ENCODE peak calls at places on chromosomes 1 and 21, in five cellular contexts. M, I, Y, E and C are unnamed samples.

GRCh38 chr1:76961181-76961580 is 93.9 kb downstream of the ST6GALNAC5 start:
- DNase-seq in E (no peak), M (no peak), I (no peak), Y (no peak), C (no peak)

GRCh38 chr1:241799414-241799813 is 48.6 kb upstream of the EXO1 start:
- DNase-seq in E (no peak), Y (no peak), M (no peak), I (no peak), C (no peak)

GRCh38 chr21:39728341-39728740 is 16.6 kb upstream of the IGSF5 start:
- DNase-seq in Y (no peak), I (no peak), M (no peak), E (no peak), C (no peak)

GRCh38 chr1:224879404-224879803 is 50.1 kb upstream of the DNAH14 start:
- DNase-seq in E (no peak), Y (no peak), I (no peak), M (no peak), C (no peak)

GRCh38 chr1:222168621-222169020 is 379.3 kb downstream of the HHIPL2 start:
- DNase-seq in M (no peak), I (no peak), E (no peak), Y (no peak), C (no peak)

GRCh38 chr1:26493267-26493666 is 21.0 kb downstream of the HMGN2 start:
- DNase-seq in Y (no peak), E (no peak), I (no peak), M (no peak), C (no peak)

GRCh38 chr1:42747125-42747524 is 7.1 kb upstream of the CLDN19 start:
- DNase-seq in E (no peak), M (peak; percentile 40), I (peak; percentile 52), Y (peak; percentile 55), C (no peak)

GRCh38 chr1:200029035-200029623 is 1.6 kb downstream of the NR5A2 start:
- DNase-seq in M (no peak), E (no peak), I (peak; percentile 38), Y (no peak), C (no peak)

GRCh38 chr1:26546375-26546774 is 16.8 kb downstream of the RPS6KA1 start:
- DNase-seq in Y (no peak), M (no peak), I (no peak), E (peak; percentile 60), C (no peak)

GRCh38 chr21:42532466-42533181 is 19.0 kb downstream of the SLC37A1 start:
- DNase-seq in Y (no peak), E (peak; percentile 74), I (peak; percentile 61), M (peak; percentile 41), C (peak; percentile 82)

GRCh38 chr1:109846846-109847245 is 63.8 kb upstream of the CSF1 start:
- DNase-seq in I (no peak), Y (no peak), E (no peak), M (no peak), C (no peak)

GRCh38 chr1:171292799-171293198 is 21.2 kb upstream of the FMO4 start:
- DNase-seq in Y (no peak), M (no peak), E (no peak), I (no peak), C (no peak)

GRCh38 chr1:117339866-117340357 is 27.3 kb upstream of the MAN1A2 start:
- DNase-seq in I (no peak), M (no peak), Y (peak; percentile 75), E (no peak), C (no peak)

GRCh38 chr1:226870026-226870322 is 442 bp upstream of the PSEN2 start:
- DNase-seq in I (no peak), M (no peak), Y (no peak), E (no peak), C (no peak)

GRCh38 chr1:50209749-50210148 is 101.0 kb downstream of the ELAVL4 start:
- DNase-seq in M (no peak), Y (no peak), E (no peak), I (no peak), C (no peak)

GRCh38 chr1:200314085-200314750 is 95.6 kb downstream of the ZNF281 start:
- DNase-seq in Y (no peak), E (no peak), M (no peak), I (no peak), C (no peak)

GRCh38 chr1:226654046-226654445 is 85.0 kb downstream of the ITPKB start:
- DNase-seq in Y (no peak), M (no peak), E (peak; percentile 35), I (no peak), C (no peak)

GRCh38 chr1:98704474-98704873 is 43.0 kb downstream of the SNX7 start:
- DNase-seq in I (no peak), M (no peak), Y (no peak), E (no peak), C (no peak)

GRCh38 chr1:218345673-218346390 is 696 bp downstream of the TGFB2 start:
- DNase-seq in M (peak; percentile 67), E (peak; percentile 73), Y (peak; percentile 53), I (peak; percentile 72), C (no peak)

GRCh38 chr1:95046359-95046758 is 26.4 kb downstream of the ALG14 start:
- DNase-seq in E (no peak), M (no peak), I (no peak), Y (no peak), C (no peak)

GRCh38 chr1:8790987-8791386 is 26.5 kb downstream of the RERE start:
- DNase-seq in I (no peak), M (no peak), E (no peak), Y (peak; percentile 42), C (no peak)

GRCh38 chr1:8797230-8797629 is 20.2 kb downstream of the RERE start:
- DNase-seq in Y (no peak), I (no peak), M (no peak), E (no peak), C (no peak)

GRCh38 chr1:8796812-8797211 is 20.6 kb downstream of the RERE start:
- DNase-seq in Y (no peak), M (no peak), E (no peak), I (no peak), C (no peak)

GRCh38 chr1:8791819-8792218 is 25.6 kb downstream of the RERE start:
- DNase-seq in M (no peak), I (no peak), Y (no peak), E (no peak), C (no peak)

GRCh38 chr1:8794605-8795004 is 22.8 kb downstream of the RERE start:
- DNase-seq in I (no peak), Y (no peak), E (no peak), M (no peak), C (no peak)
- TF ChIP-seq CTCF in I (no peak), Y (peak; percentile 32), E (no peak), M (no peak), C (no peak)

DNA sequence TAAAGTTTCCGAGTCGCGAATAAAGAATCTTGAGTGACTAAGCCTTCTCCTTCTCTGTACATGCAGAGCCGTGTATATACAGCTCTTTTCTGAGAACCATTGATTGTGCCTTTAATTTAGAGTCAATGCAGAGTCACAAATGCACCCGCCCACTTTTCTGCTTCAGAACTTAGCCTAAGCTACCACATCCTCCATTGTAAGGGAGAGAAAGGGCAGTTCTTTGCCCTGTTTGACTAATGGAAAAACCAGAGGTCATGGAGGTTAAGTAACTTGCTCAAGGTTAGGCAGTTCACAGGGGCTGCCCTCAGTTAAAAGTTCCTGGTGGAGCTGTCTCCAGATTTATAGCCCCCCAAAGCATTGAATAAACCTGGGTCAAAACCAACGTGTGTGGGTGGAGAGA is 139.6 kb downstream of the TOMM20 start:
- DNase-seq in I (no peak), M (no peak), E (no peak), Y (no peak), C (no peak)
- H3K27ac ChIP-seq in I (no peak overlapping the region), M (peak overlapping the region; percentile 94), E (no peak overlapping the region), Y (no peak overlapping the region), C (no peak overlapping the region)

DNA sequence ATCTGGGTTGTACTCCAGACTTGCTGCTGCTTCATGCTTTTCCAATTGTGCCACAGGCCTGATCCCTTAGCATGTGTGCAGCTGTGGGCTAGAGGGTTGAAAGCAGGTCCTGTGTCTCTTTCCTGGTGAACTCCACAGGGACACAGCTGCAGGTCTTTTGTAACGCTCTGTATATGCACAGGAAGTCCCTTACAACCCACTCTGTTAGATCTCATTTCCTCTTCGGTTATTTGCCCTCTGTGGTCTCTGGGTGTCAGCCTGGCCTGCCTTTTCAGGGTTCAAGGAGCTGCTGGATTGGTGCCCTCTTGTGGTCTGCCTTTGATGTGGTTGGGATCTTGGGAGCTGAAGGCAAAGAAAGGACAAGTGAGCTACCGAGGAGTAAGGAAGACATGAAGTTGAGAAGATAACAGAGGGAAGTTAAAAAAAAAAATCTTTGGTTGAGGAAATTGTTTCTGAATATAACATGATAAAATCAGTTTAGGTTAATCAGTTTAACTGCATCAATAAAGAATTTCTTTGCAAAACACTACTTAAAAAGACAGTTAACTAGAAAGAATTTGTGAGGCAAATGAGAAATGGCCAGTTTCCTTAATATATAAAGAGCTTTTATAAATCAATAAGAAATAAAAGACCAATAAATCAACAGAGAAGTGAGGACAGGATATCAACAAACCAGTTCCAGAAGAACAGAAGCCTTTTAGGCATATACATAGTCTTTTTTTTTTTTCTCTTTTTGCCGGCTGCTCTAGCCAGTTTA is 44.1 kb downstream of the UCK2 start:
- DNase-seq in Y (peak; percentile 66), I (peak; percentile 27), M (peak; percentile 50), E (peak; percentile 65), C (peak; percentile 65)
- TF ChIP-seq CTCF in Y (peak; percentile 88), I (peak; percentile 52), M (peak; percentile 60), E (peak; percentile 45), C (peak; percentile 28)

GRCh38 chr1:53088616-53089300 is 26.7 kb downstream of the PODN start:
- DNase-seq in Y (no peak), I (no peak), E (no peak), M (no peak), C (no peak)

GRCh38 chr1:53089478-53090226 is 27.6 kb downstream of the PODN start:
- DNase-seq in Y (no peak), E (no peak), I (no peak), M (no peak), C (no peak)

GRCh38 chr1:53091841-53092645 is 30.0 kb downstream of the PODN start:
- DNase-seq in I (peak; percentile 80), M (peak; percentile 80), E (no peak), Y (no peak), C (peak; percentile 46)

GRCh38 chr1:53092659-53093450 is 30.8 kb downstream of the PODN start:
- DNase-seq in I (no peak), M (no peak), Y (no peak), E (no peak), C (no peak)

GRCh38 chr1:53090227-53091147 is 28.5 kb downstream of the PODN start:
- DNase-seq in Y (peak; percentile 53), E (peak; percentile 77), I (peak; percentile 60), M (peak; percentile 53), C (peak; percentile 83)
- H3K27ac ChIP-seq in Y (no peak overlapping the region), E (no peak overlapping the region), I (no peak overlapping the region), M (peak overlapping the region; percentile 36), C (no peak overlapping the region)

DNA sequence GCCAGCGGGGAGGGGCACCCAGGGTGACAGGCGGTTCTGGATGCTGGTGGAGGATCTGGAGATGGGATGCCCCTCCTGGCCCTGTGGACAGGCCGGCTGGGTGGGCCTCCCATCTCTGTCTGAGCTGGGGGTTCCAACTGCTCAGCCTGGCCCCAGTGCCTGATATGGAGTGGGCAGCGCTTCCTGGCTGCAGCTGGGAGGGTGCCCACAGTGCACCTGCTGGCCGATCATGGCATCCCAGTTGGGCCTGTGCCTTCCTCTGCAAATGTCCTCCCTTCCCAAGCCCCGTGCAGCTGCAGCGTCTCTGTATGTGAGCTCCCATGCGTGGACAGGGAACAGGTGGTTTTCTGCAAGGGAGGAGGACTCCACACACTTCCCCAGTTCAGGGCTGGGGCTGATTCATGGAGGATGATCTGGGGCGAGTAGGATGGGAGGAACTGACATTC is 2.1 kb downstream of the PFKL start:
- DNase-seq in E (no peak), Y (no peak), I (no peak), M (no peak), C (no peak)
- TF ChIP-seq CTCF in E (no peak), Y (no peak), I (no peak), M (no peak), C (no peak)

GRCh38 chr1:234528073-234528865 is 49.3 kb upstream of the TARBP1 start:
- DNase-seq in Y (peak; percentile 57), I (peak; percentile 44), M (peak; percentile 52), E (no peak), C (no peak)
- H3K27ac ChIP-seq in Y (peak overlapping the region; percentile 51), I (peak overlapping the region; percentile 35), M (peak overlapping the region; percentile 98), E (peak overlapping the region; percentile 12), C (peak overlapping the region; percentile 13)